ENCODE peak calls at places on chromosomes 7 and 10, in four cellular contexts. One of them, this sample, is unnamed.
A peak's percentile ranks its signal among the peaks of the same experiment; 100 is the strongest.

GRCh38 chr7:30238721-30239441 is 45.5 kb upstream of the ZNRF2 start:
- DNase-seq in stomach: peak; percentile 88
- DNase-seq in NB4: no peak
- DNase-seq in RWPE1: peak; percentile 73
- DNase-seq in this sample: no peak

GRCh38 chr10:71213127-71213616 is 802 bp downstream of the UNC5B start:
- DNase-seq in RWPE1: peak; percentile 85
- DNase-seq in stomach: peak; percentile 79
- DNase-seq in NB4: peak; percentile 51
- DNase-seq in this sample: no peak

GRCh38 chr10:102287538-102287937 is 42.2 kb downstream of the GBF1 start:
- DNase-seq in NB4: no peak
- DNase-seq in RWPE1: no peak
- DNase-seq in stomach: no peak
- DNase-seq in this sample: no peak

GRCh38 chr7:105084581-105084980 is 70.6 kb downstream of the KMT2E start:
- DNase-seq in NB4: no peak
- DNase-seq in RWPE1: no peak
- DNase-seq in stomach: no peak
- DNase-seq in this sample: no peak

GRCh38 chr7:132221356-132221755 is 354.9 kb downstream of the PLXNA4 start:
- DNase-seq in RWPE1: no peak
- DNase-seq in NB4: no peak
- DNase-seq in stomach: no peak
- DNase-seq in this sample: no peak

GRCh38 chr10:70300908-70301597 is 17.2 kb upstream of the NPFFR1 start:
- DNase-seq in NB4: no peak
- DNase-seq in RWPE1: no peak
- DNase-seq in stomach: no peak
- DNase-seq in this sample: no peak

GRCh38 chr10:35961501-35961900 is 319.4 kb upstream of the FZD8 start:
- DNase-seq in RWPE1: no peak
- DNase-seq in NB4: no peak
- DNase-seq in stomach: no peak
- DNase-seq in this sample: no peak

GRCh38 chr10:78139336-78139735 is 105.7 kb downstream of the RPS24 start:
- DNase-seq in NB4: no peak
- DNase-seq in stomach: no peak
- DNase-seq in RWPE1: no peak
- DNase-seq in this sample: no peak

GRCh38 chr7:129091484-129092002 is 36.6 kb upstream of the TNPO3 start:
- DNase-seq in NB4: peak; percentile 85
- DNase-seq in RWPE1: peak; percentile 76
- DNase-seq in stomach: peak; percentile 90
- DNase-seq in this sample: peak; percentile 15

DNA sequence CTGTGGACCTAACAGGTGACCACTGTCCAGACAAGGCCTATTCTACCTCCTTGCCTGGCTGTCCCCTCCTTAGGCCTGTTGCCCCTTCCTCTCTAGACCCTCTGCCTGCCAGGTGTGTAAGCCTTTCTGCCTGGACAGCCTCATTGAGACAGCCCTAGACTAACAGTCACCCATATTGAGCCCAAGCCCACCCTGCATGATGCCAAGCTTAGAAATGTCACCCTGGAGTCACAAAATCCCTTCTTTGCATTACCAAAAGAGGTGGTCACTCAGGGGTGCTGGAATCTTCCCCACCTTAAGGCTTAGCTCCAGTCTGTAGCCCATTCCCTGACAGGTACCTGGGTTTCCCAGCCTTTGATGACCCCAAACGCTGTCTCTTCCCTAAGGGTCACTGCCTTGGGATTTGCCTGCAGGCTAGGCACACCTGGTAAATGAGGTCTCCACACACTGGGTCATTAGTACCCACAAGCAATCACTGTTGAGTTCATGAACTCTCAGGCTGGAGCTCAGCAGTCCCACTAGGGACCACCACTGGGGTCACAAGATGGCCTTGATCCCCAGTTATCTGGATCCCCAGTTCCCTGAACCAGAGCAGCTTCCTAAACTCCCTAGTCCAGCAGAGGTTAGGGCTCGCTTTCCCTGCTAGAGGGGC is 54.9 kb upstream of the CAMK2B start:
- DNase-seq in RWPE1: no peak
- DNase-seq in stomach: no peak
- DNase-seq in NB4: no peak
- DNase-seq in this sample: no peak
- TF ChIP-seq CTCF in RWPE1: no peak
- TF ChIP-seq CTCF in stomach: no peak
- TF ChIP-seq CTCF in NB4: no peak
- TF ChIP-seq CTCF in this sample: no peak

GRCh38 chr7:79806161-79806734 is 328.4 kb upstream of the GNAI1 start:
- DNase-seq in stomach: no peak
- DNase-seq in NB4: no peak
- DNase-seq in RWPE1: peak; percentile 3
- DNase-seq in this sample: no peak
- TF ChIP-seq CTCF in stomach: no peak
- TF ChIP-seq CTCF in NB4: no peak
- TF ChIP-seq CTCF in RWPE1: no peak
- TF ChIP-seq CTCF in this sample: peak; percentile 62

GRCh38 chr7:123494193-123494796 is 40.1 kb downstream of the IQUB start:
- DNase-seq in stomach: no peak
- DNase-seq in NB4: peak; percentile 60
- DNase-seq in RWPE1: peak; percentile 21
- DNase-seq in this sample: no peak

GRCh38 chr7:123492485-123492884 is 41.9 kb downstream of the IQUB start:
- DNase-seq in stomach: no peak
- DNase-seq in RWPE1: no peak
- DNase-seq in NB4: peak; percentile 29
- DNase-seq in this sample: no peak
- TF ChIP-seq CTCF in stomach: no peak
- TF ChIP-seq CTCF in RWPE1: no peak
- TF ChIP-seq CTCF in NB4: peak; percentile 11
- TF ChIP-seq CTCF in this sample: no peak

GRCh38 chr10:47285381-47286115 is 14.4 kb upstream of the GDF10 start:
- DNase-seq in stomach: no peak
- DNase-seq in NB4: no peak
- DNase-seq in RWPE1: no peak
- DNase-seq in this sample: no peak

GRCh38 chr10:47287805-47288204 is 12.2 kb upstream of the GDF10 start:
- DNase-seq in NB4: no peak
- DNase-seq in stomach: no peak
- DNase-seq in RWPE1: no peak
- DNase-seq in this sample: no peak

GRCh38 chr10:47287365-47287802 is 12.6 kb upstream of the GDF10 start:
- DNase-seq in NB4: no peak
- DNase-seq in RWPE1: no peak
- DNase-seq in stomach: no peak
- DNase-seq in this sample: no peak

GRCh38 chr10:47286591-47287325 is 13.2 kb upstream of the GDF10 start:
- DNase-seq in stomach: no peak
- DNase-seq in RWPE1: no peak
- DNase-seq in NB4: no peak
- DNase-seq in this sample: no peak

DNA sequence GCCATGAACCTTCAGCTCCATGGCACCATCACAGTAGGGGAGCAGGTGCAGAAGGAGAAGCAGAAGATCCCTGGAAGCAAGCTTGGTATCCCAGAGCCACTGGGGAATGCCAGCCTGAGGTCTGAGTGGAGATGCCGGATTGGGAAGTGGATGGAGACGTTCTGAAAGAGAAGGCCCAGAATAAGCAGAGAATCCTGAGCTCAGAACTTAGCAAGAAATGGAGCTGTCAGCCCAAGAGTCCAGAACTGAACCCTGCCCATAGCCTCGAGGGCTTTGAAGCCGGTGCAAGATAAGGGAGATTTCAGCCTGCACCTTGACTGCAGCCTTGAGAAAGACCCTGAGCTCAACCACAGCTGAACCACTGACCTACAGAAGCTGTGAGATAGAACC is 13.9 kb upstream of the GDF10 start:
- DNase-seq in RWPE1: no peak
- DNase-seq in stomach: no peak
- DNase-seq in NB4: no peak
- DNase-seq in this sample: no peak
- TF ChIP-seq CTCF in RWPE1: no peak
- TF ChIP-seq CTCF in stomach: no peak
- TF ChIP-seq CTCF in NB4: no peak
- TF ChIP-seq CTCF in this sample: no peak

DNA sequence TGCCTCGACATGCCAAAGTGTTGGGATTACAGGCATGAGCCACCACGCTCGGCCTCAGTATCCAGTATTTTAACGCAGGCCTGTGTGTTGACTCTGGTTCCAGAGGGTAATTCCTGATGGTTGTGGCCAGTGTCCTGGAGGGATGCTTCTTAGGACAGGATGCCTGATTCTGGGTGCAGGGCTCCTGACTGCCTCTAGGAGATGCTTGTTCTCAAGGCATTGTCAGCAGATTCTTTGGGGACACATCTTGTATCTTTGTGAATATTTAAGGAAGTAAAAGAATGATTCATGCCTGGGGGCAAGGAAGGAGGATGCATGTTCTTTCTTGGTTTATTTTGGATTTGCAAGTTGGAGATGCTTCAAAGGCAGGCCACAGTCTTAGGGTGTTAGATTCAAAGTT is 2.2 kb downstream of the ZDHHC4 start:
- DNase-seq in RWPE1: no peak
- DNase-seq in stomach: no peak
- DNase-seq in NB4: peak; percentile 84
- DNase-seq in this sample: no peak
- TF ChIP-seq CTCF in RWPE1: no peak
- TF ChIP-seq CTCF in stomach: no peak
- TF ChIP-seq CTCF in NB4: peak; percentile 67
- TF ChIP-seq CTCF in this sample: peak; percentile 19

This sample was measured in AG04450.